ENCODE peak calls at places on chromosomes 5 and 9, in six cellular contexts. One of them, this sample, is unnamed.

GRCh38 chr5:73319036-73319435 is 129.5 kb downstream of the FOXD1 start:
- DNase-seq in effector memory CD8-positive, alpha-beta T cell: no peak
- DNase-seq in CD4-positive, alpha-beta T cell: no peak
- DNase-seq in PC-9: no peak
- DNase-seq in fibroblast of pulmonary artery: no peak
- DNase-seq in WTC11: no peak
- DNase-seq in this sample: no peak

GRCh38 chr9:106878943-106879916 is 16.3 kb downstream of the ZNF462 start:
- DNase-seq in CD4-positive, alpha-beta T cell: no peak
- DNase-seq in fibroblast of pulmonary artery: peak
- DNase-seq in effector memory CD8-positive, alpha-beta T cell: no peak
- DNase-seq in WTC11: no peak
- DNase-seq in PC-9: no peak
- DNase-seq in this sample: peak

GRCh38 chr9:70407081-70407503 is 7.4 kb downstream of the KLF9 start:
- DNase-seq in WTC11: no peak
- DNase-seq in PC-9: no peak
- DNase-seq in CD4-positive, alpha-beta T cell: no peak
- DNase-seq in effector memory CD8-positive, alpha-beta T cell: no peak
- DNase-seq in fibroblast of pulmonary artery: peak
- DNase-seq in this sample: no peak

GRCh38 chr9:128192601-128193371 is 1.4 kb upstream of the CIZ1 start:
- DNase-seq in PC-9: peak
- DNase-seq in fibroblast of pulmonary artery: peak
- DNase-seq in CD4-positive, alpha-beta T cell: no peak
- DNase-seq in WTC11: peak
- DNase-seq in effector memory CD8-positive, alpha-beta T cell: no peak
- DNase-seq in this sample: peak

GRCh38 chr9:108439967-108440366 is 415.8 kb downstream of the ACTL7B start:
- DNase-seq in CD4-positive, alpha-beta T cell: no peak
- DNase-seq in WTC11: no peak
- DNase-seq in PC-9: peak
- DNase-seq in effector memory CD8-positive, alpha-beta T cell: no peak
- DNase-seq in fibroblast of pulmonary artery: peak
- DNase-seq in this sample: peak

GRCh38 chr5:59485104-59485503 is 408.4 kb downstream of the PDE4D start:
- DNase-seq in WTC11: no peak
- DNase-seq in CD4-positive, alpha-beta T cell: no peak
- DNase-seq in effector memory CD8-positive, alpha-beta T cell: no peak
- DNase-seq in PC-9: no peak
- DNase-seq in fibroblast of pulmonary artery: no peak
- DNase-seq in this sample: no peak

GRCh38 chr5:14410068-14410941 is 171.3 kb upstream of the OTULINL start:
- DNase-seq in CD4-positive, alpha-beta T cell: no peak
- DNase-seq in WTC11: no peak
- DNase-seq in fibroblast of pulmonary artery: peak
- DNase-seq in PC-9: no peak
- DNase-seq in effector memory CD8-positive, alpha-beta T cell: no peak
- DNase-seq in this sample: no peak

GRCh38 chr5:111116550-111116949 is 24.4 kb downstream of the WDR36 start:
- DNase-seq in PC-9: no peak
- DNase-seq in WTC11: no peak
- DNase-seq in CD4-positive, alpha-beta T cell: no peak
- DNase-seq in fibroblast of pulmonary artery: no peak
- DNase-seq in effector memory CD8-positive, alpha-beta T cell: no peak
- DNase-seq in this sample: no peak

GRCh38 chr9:33130501-33130900 is 36.6 kb downstream of the B4GALT1 start:
- DNase-seq in PC-9: peak
- DNase-seq in WTC11: no peak
- DNase-seq in CD4-positive, alpha-beta T cell: no peak
- DNase-seq in effector memory CD8-positive, alpha-beta T cell: peak
- DNase-seq in fibroblast of pulmonary artery: peak
- DNase-seq in this sample: no peak

GRCh38 chr9:74172874-74173273 is 324.3 kb upstream of the RORB start:
- DNase-seq in CD4-positive, alpha-beta T cell: no peak
- DNase-seq in WTC11: no peak
- DNase-seq in fibroblast of pulmonary artery: no peak
- DNase-seq in PC-9: no peak
- DNase-seq in effector memory CD8-positive, alpha-beta T cell: no peak
- DNase-seq in this sample: no peak

GRCh38 chr9:126450537-126451205 is 124.0 kb downstream of the MVB12B start:
- DNase-seq in effector memory CD8-positive, alpha-beta T cell: no peak
- DNase-seq in CD4-positive, alpha-beta T cell: no peak
- DNase-seq in fibroblast of pulmonary artery: no peak
- DNase-seq in WTC11: no peak
- DNase-seq in PC-9: no peak
- DNase-seq in this sample: no peak

GRCh38 chr9:131270171-131271015 is 5.9 kb downstream of the FAM78A start:
- DNase-seq in WTC11: no peak
- DNase-seq in effector memory CD8-positive, alpha-beta T cell: no peak
- DNase-seq in PC-9: no peak
- DNase-seq in fibroblast of pulmonary artery: peak
- DNase-seq in CD4-positive, alpha-beta T cell: no peak
- DNase-seq in this sample: no peak

GRCh38 chr9:34547960-34548603 is 25.3 kb upstream of the ENHO start:
- DNase-seq in fibroblast of pulmonary artery: peak
- DNase-seq in PC-9: no peak
- DNase-seq in CD4-positive, alpha-beta T cell: no peak
- DNase-seq in effector memory CD8-positive, alpha-beta T cell: no peak
- DNase-seq in WTC11: peak
- DNase-seq in this sample: no peak

GRCh38 chr9:91711755-91712591 is 238.1 kb downstream of the ROR2 start:
- DNase-seq in PC-9: no peak
- DNase-seq in WTC11: no peak
- DNase-seq in fibroblast of pulmonary artery: peak
- DNase-seq in CD4-positive, alpha-beta T cell: no peak
- DNase-seq in effector memory CD8-positive, alpha-beta T cell: peak
- DNase-seq in this sample: no peak

GRCh38 chr5:68409259-68409658 is 193.7 kb downstream of the PIK3R1 start:
- DNase-seq in effector memory CD8-positive, alpha-beta T cell: no peak
- DNase-seq in WTC11: no peak
- DNase-seq in CD4-positive, alpha-beta T cell: no peak
- DNase-seq in fibroblast of pulmonary artery: peak
- DNase-seq in PC-9: no peak
- DNase-seq in this sample: peak

GRCh38 chr5:58263291-58263690 is 196.6 kb downstream of the PLK2 start:
- DNase-seq in WTC11: no peak
- DNase-seq in fibroblast of pulmonary artery: no peak
- DNase-seq in PC-9: no peak
- DNase-seq in CD4-positive, alpha-beta T cell: no peak
- DNase-seq in effector memory CD8-positive, alpha-beta T cell: no peak
- DNase-seq in this sample: no peak

GRCh38 chr9:104227108-104227507 is 133.0 kb downstream of the SMC2 start:
- DNase-seq in CD4-positive, alpha-beta T cell: no peak
- DNase-seq in fibroblast of pulmonary artery: peak
- DNase-seq in WTC11: no peak
- DNase-seq in effector memory CD8-positive, alpha-beta T cell: no peak
- DNase-seq in PC-9: no peak
- DNase-seq in this sample: no peak

This sample was measured in epithelial cell of prostate.